ENCODE peak calls at places on chromosomes 7 and 10, in ten cellular contexts. J is AG04450, Q is HCT116, D is dorsolateral prefrontal cortex, M is lower lobe of right lung, O is choroid plexus epithelial cell, C is mesenchymal stem cell, N is GM23338, B is tibial artery, F is uterus. P is an unnamed sample.

GRCh38 chr10:110336111-110336721 is 31.5 kb upstream of the SMNDC1 start:
- DNase-seq in J (peak; percentile 90), Q (no peak), D (no peak), M (no peak), O (peak; percentile 96), C (peak; percentile 82), N (peak; percentile 64), B (no peak), F (no peak), P (no peak)

GRCh38 chr10:3961082-3961481 is 176.1 kb upstream of the KLF6 start:
- DNase-seq in J (no peak), Q (no peak), D (no peak), M (no peak), O (no peak), C (no peak), N (peak; percentile 26), B (no peak), F (no peak), P (no peak)

GRCh38 chr10:120950103-120950561 is 99.0 kb downstream of the WDR11 start:
- DNase-seq in J (no peak), Q (no peak), D (no peak), M (no peak), O (peak; percentile 52), C (peak; percentile 65), N (peak; percentile 64), B (no peak), F (no peak), P (no peak)

GRCh38 chr7:158439035-158439434 is 148.6 kb downstream of the PTPRN2 start:
- DNase-seq in J (no peak), Q (no peak), D (no peak), M (no peak), O (no peak), C (no peak), N (no peak), B (no peak), F (no peak), P (no peak)

GRCh38 chr10:114715171-114715670 is 57.1 kb upstream of the ABLIM1 start:
- DNase-seq in J (peak; percentile 21), Q (no peak), D (no peak), M (no peak), O (peak; percentile 65), C (peak; percentile 35), N (no peak), B (no peak), F (no peak), P (no peak)

GRCh38 chr7:158127241-158127640 is 460.4 kb downstream of the PTPRN2 start:
- DNase-seq in J (no peak), Q (no peak), D (no peak), M (no peak), O (no peak), C (no peak), N (no peak), B (no peak), F (no peak), P (no peak)

GRCh38 chr7:98133181-98133580 is 26.5 kb downstream of the LMTK2 start:
- DNase-seq in J (no peak), Q (no peak), D (no peak), M (no peak), O (peak; percentile 36), C (peak; percentile 16), N (no peak), B (no peak), F (no peak), P (no peak)

GRCh38 chr7:72187179-72187578 is 225.0 kb downstream of the CALN1 start:
- DNase-seq in J (no peak), Q (no peak), D (no peak), M (no peak), O (no peak), C (no peak), N (peak; percentile 78), B (no peak), F (no peak), P (no peak)

GRCh38 chr10:2772791-2773644 is 294.3 kb upstream of the PFKP start:
- DNase-seq in J (no peak), Q (no peak), D (no peak), M (no peak), O (no peak), C (no peak), N (no peak), B (no peak), F (no peak), P (no peak)

GRCh38 chr7:32206987-32207386 is 136.8 kb upstream of the PDE1C start:
- DNase-seq in J (no peak), Q (no peak), D (no peak), M (no peak), O (peak; percentile 4), C (peak; percentile 36), N (peak; percentile 68), B (no peak), F (no peak), P (no peak)

GRCh38 chr7:45155941-45156340 is 1.6 kb upstream of the RAMP3 start:
- DNase-seq in J (no peak), Q (no peak), D (no peak), M (no peak), O (no peak), C (no peak), N (no peak), B (no peak), F (no peak), P (no peak)

GRCh38 chr10:79629955-79630327 is 19.2 kb downstream of the SFTPA1 start:
- DNase-seq in J (no peak), Q (no peak), D (no peak), M (no peak), O (no peak), C (no peak), N (no peak), B (no peak), F (no peak), P (no peak)

GRCh38 chr7:20153567-20153966 is 63.6 kb downstream of the MACC1 start:
- DNase-seq in J (no peak), Q (no peak), D (no peak), M (no peak), O (no peak), C (peak; percentile 37), N (no peak), B (no peak), F (no peak), P (no peak)

GRCh38 chr7:7830122-7830878 is 111.9 kb upstream of the RPA3 start:
- DNase-seq in J (no peak), Q (no peak), D (no peak), M (no peak), O (peak; percentile 46), C (no peak), N (no peak), B (no peak), F (no peak), P (no peak)

DNA sequence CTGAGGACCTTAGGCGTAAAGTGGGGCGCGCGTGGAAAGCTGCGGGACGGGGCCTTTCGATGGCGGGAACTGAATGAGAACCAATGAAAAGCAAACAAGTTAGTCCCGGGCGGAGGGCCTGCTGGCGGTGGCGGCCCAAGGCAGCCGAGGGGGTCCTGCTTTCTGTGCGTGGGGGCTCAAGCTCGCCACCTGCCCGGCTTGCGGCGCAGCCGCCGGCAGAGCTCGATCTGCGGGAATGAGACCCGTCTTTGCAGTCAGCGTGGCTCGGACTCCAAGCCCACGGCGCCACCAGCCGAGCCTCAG is 477 bp upstream of the CXCL12 start:
- DNase-seq in J (no peak), Q (no peak), D (no peak), M (no peak), O (no peak), C (no peak), N (no peak), B (no peak), F (no peak), P (no peak)
- H3K4me3 ChIP-seq in J (peak overlapping the region; percentile 73), Q (no peak overlapping the region), D (peak overlapping the region; percentile 61), M (peak overlapping the region; percentile 63), O (peak overlapping the region; percentile 58), C (peak overlapping the region; percentile 76), N (peak overlapping the region; percentile 85), B (peak overlapping the region; percentile 73), F (peak overlapping the region; percentile 77), P (no peak overlapping the region)

GRCh38 chr10:102763037-102763607 is 19.4 kb downstream of the WBP1L start:
- DNase-seq in J (no peak), Q (no peak), D (no peak), M (no peak), O (no peak), C (no peak), N (no peak), B (no peak), F (no peak), P (no peak)
- H3K4me3 ChIP-seq in J (no peak overlapping the region), Q (no peak overlapping the region), D (no peak overlapping the region), M (no peak overlapping the region), O (no peak overlapping the region), C (no peak overlapping the region), N (no peak overlapping the region), B (no peak overlapping the region), F (no peak overlapping the region), P (no peak overlapping the region)

DNA sequence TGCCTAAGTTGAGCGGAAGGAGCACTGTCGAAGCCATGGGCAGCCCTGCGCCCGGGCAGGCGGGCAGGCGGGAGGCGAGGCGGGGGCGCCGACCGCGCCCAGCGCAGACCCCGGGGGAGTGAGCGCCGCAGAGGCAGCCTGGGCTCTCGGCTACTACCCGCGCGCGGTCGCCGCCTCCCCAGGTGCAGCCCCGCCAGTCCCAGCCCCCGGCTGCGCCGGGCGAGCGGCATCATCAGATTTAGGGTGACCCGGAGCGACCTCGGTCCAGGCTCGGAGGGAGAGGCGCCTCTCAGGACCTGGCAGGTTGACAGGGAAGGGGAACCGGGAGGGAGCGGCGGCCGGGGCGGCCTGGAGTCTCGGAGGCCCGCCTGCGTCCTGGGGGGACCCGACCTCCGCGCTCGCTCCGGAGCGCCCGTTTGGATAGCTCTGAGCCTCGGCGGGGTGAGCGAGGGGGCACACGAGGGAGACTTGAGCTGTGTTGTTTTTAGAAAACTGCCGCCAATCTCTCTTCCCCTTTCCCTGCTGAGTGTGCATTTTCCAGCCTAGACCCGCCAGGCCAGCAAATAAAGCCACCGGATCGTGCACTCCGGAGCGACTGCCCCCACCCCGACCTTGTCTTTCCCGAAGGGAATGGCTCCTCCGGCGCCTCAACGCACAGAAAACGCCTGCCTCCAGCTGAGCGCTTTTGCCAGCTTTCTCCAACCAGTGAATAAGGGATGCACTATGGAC is 2.3 kb upstream of the NRP1 start:
- DNase-seq in J (no peak), Q (no peak), D (no peak), M (peak; percentile 56), O (peak; percentile 59), C (no peak), N (peak; percentile 65), B (peak; percentile 42), F (peak; percentile 57), P (peak; percentile 59)
- H3K4me3 ChIP-seq in J (peak overlapping the region; percentile 93), Q (no peak overlapping the region), D (peak overlapping the region; percentile 74), M (peak overlapping the region; percentile 79), O (peak overlapping the region; percentile 94), C (peak overlapping the region; percentile 81), N (peak overlapping the region; percentile 85), B (peak overlapping the region; percentile 93), F (peak overlapping the region; percentile 67), P (peak overlapping the region; percentile 58)

DNA sequence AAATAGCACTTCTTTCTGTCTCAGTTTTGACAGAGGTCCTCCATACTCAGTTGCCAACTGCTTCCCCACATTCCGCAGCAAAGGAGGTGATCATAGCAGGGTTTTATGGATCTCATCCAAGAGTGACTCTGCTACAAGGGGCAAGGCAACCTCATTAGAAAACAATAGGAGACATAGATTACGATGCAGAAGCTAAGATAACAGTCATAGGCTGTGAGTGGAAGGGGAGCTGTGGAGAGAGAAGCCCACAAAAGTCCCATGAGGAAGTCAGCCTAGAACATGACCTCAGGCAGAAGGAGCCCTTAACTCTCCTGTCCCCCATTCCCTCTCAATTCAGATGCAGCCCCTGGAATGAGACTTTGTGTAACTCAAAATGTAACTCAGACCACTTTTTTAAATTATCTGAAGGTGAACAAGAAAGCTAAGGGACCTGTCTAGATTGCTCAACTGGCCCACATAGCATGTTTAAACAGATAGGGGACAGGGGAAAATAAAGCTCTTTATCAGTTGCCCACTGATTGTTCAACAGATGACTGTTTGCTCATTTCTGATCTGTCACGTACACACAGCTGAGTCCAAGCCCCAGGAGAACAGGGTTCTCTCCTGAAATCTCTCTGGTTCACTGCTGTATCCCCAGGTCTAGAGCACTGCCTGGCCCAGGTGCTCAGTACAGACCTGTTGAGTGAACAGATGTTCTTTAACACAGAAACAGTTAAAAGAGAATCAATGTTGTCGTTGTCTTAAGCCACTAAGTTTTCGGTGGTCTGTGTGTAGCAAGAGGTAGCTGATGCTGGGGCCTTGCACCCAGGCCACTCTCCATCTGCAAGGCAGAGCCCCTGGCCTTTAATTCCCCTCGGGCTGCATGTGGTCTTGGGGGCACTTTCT is 1.5 kb upstream of the NCOA4 start:
- DNase-seq in J (no peak), Q (no peak), D (no peak), M (no peak), O (no peak), C (no peak), N (no peak), B (no peak), F (no peak), P (peak; percentile 70)
- H3K4me3 ChIP-seq in J (no peak overlapping the region), Q (no peak overlapping the region), D (no peak overlapping the region), M (no peak overlapping the region), O (no peak overlapping the region), C (no peak overlapping the region), N (no peak overlapping the region), B (no peak overlapping the region), F (no peak overlapping the region), P (peak overlapping the region; percentile 3)